ENCODE peak calls at places on chromosomes 7 and 10, in seven cellular contexts. G is mesendoderm, U is H1, E is neuronal stem cell, I is H9, J is trophoblast cell, H is mesenchymal stem cell. F is an unnamed sample.

GRCh38 chr7:77244222-77244934 is 44.8 kb upstream of the FGL2 start:
- DNase-seq in G (no peak), U (no peak), E (no peak), I (no peak), J (no peak), H (no peak), F (peak)

GRCh38 chr10:58781873-58782488 is 269.3 kb downstream of the BICC1 start:
- DNase-seq in G (peak), U (no peak), E (peak), I (no peak), J (peak), H (peak), F (peak)

GRCh38 chr10:6083523-6084475 is 5.0 kb upstream of the RBM17 start:
- DNase-seq in G (peak), U (no peak), E (no peak), I (no peak), J (no peak), H (no peak), F (peak)

GRCh38 chr7:78279457-78279856 is 480.9 kb downstream of the PHTF2 start:
- DNase-seq in G (no peak), U (no peak), E (no peak), I (no peak), J (no peak), H (peak), F (no peak)

GRCh38 chr10:43195557-43195956 is 57.3 kb downstream of the CSGALNACT2 start:
- DNase-seq in G (no peak), U (no peak), E (no peak), I (no peak), J (no peak), H (no peak), F (no peak)

GRCh38 chr7:21568762-21569161 is 25.9 kb downstream of the DNAH11 start:
- DNase-seq in G (peak), U (no peak), E (no peak), I (no peak), J (no peak), H (no peak), F (no peak)

GRCh38 chr10:119025776-119026175 is 3.7 kb upstream of the NANOS1 start:
- DNase-seq in G (no peak), U (peak), E (no peak), I (no peak), J (no peak), H (no peak), F (no peak)

GRCh38 chr7:74269757-74270277 is 15.6 kb upstream of the RFC2 start:
- DNase-seq in G (peak), U (peak), E (peak), I (peak), J (peak), H (peak), F (peak)

GRCh38 chr10:46556515-46557318 is at the start of gene GPRIN2:
- DNase-seq in G (peak), U (peak), E (peak), I (peak), J (no peak), H (no peak), F (no peak)

GRCh38 chr7:49579408-49579807 is 194.0 kb upstream of the VWC2 start:
- DNase-seq in G (no peak), U (no peak), E (no peak), I (no peak), J (no peak), H (no peak), F (no peak)

GRCh38 chr7:4268040-4268965 is 413.8 kb upstream of the FOXK1 start:
- DNase-seq in G (no peak), U (peak), E (no peak), I (no peak), J (no peak), H (no peak), F (no peak)

GRCh38 chr10:99938563-99938962 is 71.2 kb downstream of the DNMBP start:
- DNase-seq in G (no peak), U (no peak), E (no peak), I (no peak), J (no peak), H (peak), F (peak)

GRCh38 chr7:35334511-35334910 is 80.6 kb upstream of the TBX20 start:
- DNase-seq in G (peak), U (no peak), E (no peak), I (no peak), J (no peak), H (no peak), F (no peak)

GRCh38 chr7:33459340-33459751 is 330.0 kb downstream of the BBS9 start:
- DNase-seq in G (peak), U (no peak), E (peak), I (peak), J (peak), H (peak), F (peak)

GRCh38 chr7:40786909-40787308 is 652.1 kb downstream of the SUGCT start:
- DNase-seq in G (no peak), U (no peak), E (no peak), I (no peak), J (no peak), H (no peak), F (no peak)

GRCh38 chr7:48154792-48155413 is 16.4 kb upstream of the ABCA13 start:
- DNase-seq in G (peak), U (no peak), E (no peak), I (no peak), J (peak), H (peak), F (peak)

GRCh38 chr7:113159746-113160339 is 41.5 kb upstream of the SMIM30 start:
- DNase-seq in G (peak), U (peak), E (peak), I (peak), J (peak), H (peak), F (peak)

GRCh38 chr10:88582806-88583583 is at the start of gene RNLS:
- DNase-seq in G (peak), U (peak), E (peak), I (peak), J (peak), H (peak), F (peak)

GRCh38 chr10:102951316-102951715 is 33.2 kb downstream of the CNNM2 start:
- DNase-seq in G (no peak), U (no peak), E (no peak), I (no peak), J (peak), H (no peak), F (peak)

GRCh38 chr7:105760549-105761447 is 115.6 kb downstream of the ATXN7L1 start:
- DNase-seq in G (no peak), U (no peak), E (no peak), I (no peak), J (no peak), H (peak), F (peak)

GRCh38 chr10:103696411-103697145 is 158.8 kb downstream of the SH3PXD2A start:
- DNase-seq in G (peak), U (peak), E (no peak), I (peak), J (peak), H (peak), F (peak)

GRCh38 chr10:32377458-32378370 is 30.8 kb upstream of the EPC1 start:
- DNase-seq in G (peak), U (no peak), E (peak), I (no peak), J (no peak), H (peak), F (peak)

GRCh38 chr7:27141591-27142561 is 1.6 kb downstream of the HOXA5 start:
- DNase-seq in G (peak), U (peak), E (no peak), I (peak), J (no peak), H (peak), F (no peak)

GRCh38 chr10:77463967-77464745 is 173.5 kb downstream of the KCNMA1 start:
- DNase-seq in G (no peak), U (no peak), E (no peak), I (no peak), J (no peak), H (peak), F (peak)

GRCh38 chr10:18516851-18517250 is 134.5 kb downstream of the NSUN6 start:
- DNase-seq in G (no peak), U (no peak), E (no peak), I (no peak), J (no peak), H (no peak), F (no peak)

GRCh38 chr7:1839701-1840100 is 169.6 kb downstream of the ELFN1 start:
- DNase-seq in G (no peak), U (no peak), E (no peak), I (no peak), J (no peak), H (no peak), F (no peak)

GRCh38 chr10:132252412-132252811 is 55.3 kb downstream of the STK32C start:
- DNase-seq in G (peak), U (no peak), E (no peak), I (no peak), J (no peak), H (no peak), F (no peak)

GRCh38 chr7:15555385-15555859 is 6.4 kb downstream of the AGMO start:
- DNase-seq in G (no peak), U (no peak), E (no peak), I (no peak), J (no peak), H (peak), F (peak)

GRCh38 chr10:35208536-35208935 is 81.9 kb downstream of the CREM start:
- DNase-seq in G (no peak), U (no peak), E (no peak), I (no peak), J (no peak), H (no peak), F (no peak)

GRCh38 chr7:498678-499641 is 20.7 kb downstream of the PDGFA start:
- DNase-seq in G (no peak), U (no peak), E (no peak), I (no peak), J (no peak), H (no peak), F (no peak)

GRCh38 chr10:73426318-73426717 is 7.0 kb downstream of the MSS51 start:
- DNase-seq in G (no peak), U (no peak), E (no peak), I (no peak), J (no peak), H (no peak), F (no peak)

GRCh38 chr10:7561216-7561893 is 105.4 kb downstream of the ITIH5 start:
- DNase-seq in G (peak), U (peak), E (no peak), I (peak), J (peak), H (no peak), F (no peak)

DNA sequence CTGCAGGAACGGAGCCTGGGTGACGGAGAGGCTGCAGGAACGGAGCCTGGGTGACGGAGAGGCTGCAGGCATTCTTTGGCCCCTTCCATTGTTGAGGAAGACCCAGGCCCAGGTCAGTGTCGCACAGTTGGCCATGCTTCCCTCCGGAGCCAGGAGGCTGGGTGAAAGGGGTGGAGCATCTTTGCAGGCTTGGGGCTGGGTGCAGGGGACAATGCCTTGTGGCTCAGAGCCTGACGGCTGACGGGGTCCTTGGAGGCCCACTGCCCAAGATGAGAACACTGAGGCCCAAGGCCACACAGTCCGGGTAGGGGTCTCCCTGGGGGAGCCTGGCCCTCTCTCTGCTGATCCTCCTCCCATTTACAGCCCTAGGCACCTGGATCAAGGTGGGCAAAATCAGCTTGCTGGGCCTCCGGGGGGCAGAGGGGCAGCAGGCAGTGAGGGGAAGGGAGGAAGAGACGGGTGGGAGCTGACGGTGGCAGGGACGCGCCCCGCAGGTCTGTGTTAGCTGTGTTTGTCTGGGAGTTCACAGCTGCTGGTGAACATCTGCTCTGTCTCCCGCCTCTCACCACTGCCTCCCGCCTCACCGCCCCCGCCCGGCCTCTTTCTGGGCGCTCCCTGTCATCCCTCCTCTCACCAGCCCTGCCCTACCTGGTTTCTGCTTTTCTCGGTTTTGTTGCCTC is 30.6 kb upstream of the PCBD1 start:
- DNase-seq in G (no peak), U (no peak), E (no peak), I (no peak), J (no peak), H (no peak), F (no peak)
- H2AK5ac ChIP-seq in G (no peak), U (no peak), E (peak), I (no peak), J (no peak), H (no peak), F (no peak)

DNA sequence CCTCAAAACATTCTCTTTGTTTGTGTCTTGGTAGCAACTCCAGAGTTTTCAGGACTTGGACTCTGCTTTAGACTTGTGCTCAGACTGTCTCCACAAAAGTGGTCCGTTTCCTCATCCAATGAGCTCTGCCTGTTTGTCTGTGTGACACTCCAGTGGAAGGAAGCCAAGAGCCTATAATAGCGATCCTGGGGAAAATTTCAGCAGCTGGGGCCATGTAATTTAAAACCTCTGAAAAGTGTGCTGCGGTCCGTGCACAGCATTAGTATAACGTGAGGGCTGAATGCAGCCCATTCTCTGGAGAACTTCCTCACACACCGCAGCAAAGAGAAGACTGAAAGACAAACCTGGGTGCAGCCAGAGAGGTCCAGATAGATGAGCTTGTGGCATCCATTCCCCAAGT is at the start of gene LRRC17:
- DNase-seq in G (no peak), U (no peak), E (no peak), I (no peak), J (no peak), H (peak), F (peak)
- H3K27ac ChIP-seq in G (no peak), U (no peak), E (no peak), I (no peak), J (no peak), H (peak), F (peak)

DNA sequence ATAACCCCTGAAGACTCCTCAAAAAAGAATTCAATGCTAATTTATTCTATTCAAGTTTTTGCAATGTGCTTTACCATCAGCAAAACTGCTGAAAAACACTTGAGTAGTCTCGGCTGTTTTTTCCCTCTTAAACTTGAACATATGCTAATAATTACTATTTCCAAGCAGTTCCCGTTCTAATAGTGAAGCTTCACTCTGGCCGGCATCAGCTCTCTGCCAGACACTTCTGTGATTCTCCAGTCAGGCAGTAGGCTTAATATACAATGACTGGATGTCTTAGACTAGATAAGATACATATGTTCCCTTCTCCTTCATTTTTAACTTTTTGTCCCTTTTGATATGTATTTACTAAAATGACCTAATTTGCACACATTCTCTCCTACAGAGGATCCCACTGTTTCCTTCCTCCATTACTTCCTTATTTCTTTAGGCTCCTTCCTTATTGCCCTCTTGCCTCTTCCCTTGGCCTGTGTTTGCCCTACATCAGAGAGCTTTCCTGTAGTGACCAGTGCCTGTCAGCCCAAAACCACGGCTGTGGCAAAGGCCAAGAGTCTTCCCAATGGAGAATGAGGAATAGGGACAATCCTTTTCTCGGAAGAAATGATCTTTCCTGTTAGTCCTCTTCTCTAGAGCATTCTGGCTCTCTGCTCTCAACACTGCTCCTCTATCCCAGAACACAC is 23.5 kb downstream of the HEPACAM2 start:
- DNase-seq in G (no peak), U (no peak), E (no peak), I (no peak), J (no peak), H (no peak), F (no peak)
- H2AK5ac ChIP-seq in G (no peak), U (no peak), E (no peak), I (no peak), J (no peak), H (no peak), F (no peak)

GRCh38 chr10:31153692-31154091 is 122.0 kb upstream of the ZNF438 start:
- DNase-seq in G (no peak), U (no peak), E (no peak), I (no peak), J (no peak), H (no peak), F (no peak)

GRCh38 chr10:31157125-31157983 is 125.7 kb upstream of the ZNF438 start:
- DNase-seq in G (no peak), U (no peak), E (no peak), I (no peak), J (no peak), H (no peak), F (peak)

GRCh38 chr10:31152421-31153133 is 120.9 kb upstream of the ZNF438 start:
- DNase-seq in G (peak), U (no peak), E (no peak), I (no peak), J (no peak), H (no peak), F (no peak)

GRCh38 chr10:31154996-31155395 is 123.3 kb upstream of the ZNF438 start:
- DNase-seq in G (no peak), U (no peak), E (no peak), I (no peak), J (no peak), H (no peak), F (no peak)

GRCh38 chr10:31158000-31158658 is 126.5 kb upstream of the ZNF438 start:
- DNase-seq in G (no peak), U (no peak), E (no peak), I (no peak), J (no peak), H (no peak), F (peak)
- H3K27ac ChIP-seq in G (no peak), U (no peak), E (no peak), I (no peak), J (no peak), H (no peak), F (peak)

DNA sequence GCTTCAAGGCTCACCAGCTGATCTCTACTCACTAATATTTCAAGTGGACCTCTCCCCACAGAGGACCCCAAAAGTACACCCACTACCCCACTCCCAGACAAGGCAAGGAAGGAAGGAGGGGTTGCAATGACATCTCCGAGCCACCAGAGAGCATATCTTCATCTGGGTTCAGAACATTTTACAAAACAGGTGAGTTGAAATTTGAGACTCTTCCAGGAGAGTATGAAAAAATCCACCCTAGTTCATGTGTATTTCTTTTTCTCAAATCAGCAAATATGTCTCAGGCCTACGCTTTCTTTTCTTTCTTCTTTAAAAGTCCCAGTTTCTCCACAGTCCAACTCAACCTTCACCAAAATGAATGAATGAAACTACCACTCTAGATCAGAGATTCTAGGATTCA is 61.9 kb downstream of the SGMS1 start:
- DNase-seq in G (no peak), U (no peak), E (no peak), I (no peak), J (no peak), H (no peak), F (no peak)
- H2AK5ac ChIP-seq in G (no peak), U (no peak), E (no peak), I (no peak), J (no peak), H (no peak), F (no peak)

GRCh38 chr7:151310578-151310977 is 31.0 kb upstream of the NUB1 start:
- DNase-seq in G (no peak), U (no peak), E (no peak), I (no peak), J (no peak), H (no peak), F (peak)
- H3K27ac ChIP-seq in G (no peak), U (no peak), E (no peak), I (no peak), J (no peak), H (no peak), F (no peak)

DNA sequence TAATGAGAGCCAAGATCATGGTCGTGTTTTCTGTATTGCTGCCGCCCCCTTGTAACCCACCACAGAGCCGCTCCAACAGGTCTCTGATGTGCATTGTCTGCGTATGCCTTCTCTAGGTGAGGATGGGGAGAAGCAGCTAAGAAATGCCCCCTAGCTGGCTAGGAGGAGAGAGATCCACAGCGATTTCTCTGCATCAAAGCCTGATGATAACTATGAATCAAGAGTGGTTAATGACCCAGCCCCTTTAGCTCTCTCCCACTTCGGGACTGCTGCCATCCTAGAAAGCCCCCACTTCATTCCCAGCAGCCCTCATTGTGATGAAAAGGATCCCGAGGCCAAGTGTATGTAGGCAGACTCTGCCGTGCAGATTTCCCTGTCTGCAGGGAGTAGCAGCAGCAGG is 3.0 kb downstream of the PLXNA4 start:
- DNase-seq in G (no peak), U (no peak), E (no peak), I (no peak), J (no peak), H (no peak), F (no peak)
- H2AK5ac ChIP-seq in G (no peak), U (no peak), E (no peak), I (no peak), J (no peak), H (no peak), F (no peak)

GRCh38 chr7:102028206-102028826 is 210.9 kb downstream of the CUX1 start:
- DNase-seq in G (no peak), U (no peak), E (no peak), I (no peak), J (no peak), H (no peak), F (no peak)

GRCh38 chr7:102029616-102030015 is 212.2 kb downstream of the CUX1 start:
- DNase-seq in G (no peak), U (no peak), E (no peak), I (no peak), J (peak), H (no peak), F (no peak)

GRCh38 chr7:102024005-102024768 is 206.8 kb downstream of the CUX1 start:
- DNase-seq in G (peak), U (no peak), E (no peak), I (no peak), J (no peak), H (no peak), F (peak)

GRCh38 chr7:102021841-102022618 is 204.6 kb downstream of the CUX1 start:
- DNase-seq in G (no peak), U (no peak), E (no peak), I (no peak), J (peak), H (no peak), F (no peak)

GRCh38 chr7:102024769-102025391 is 207.5 kb downstream of the CUX1 start:
- DNase-seq in G (peak), U (no peak), E (no peak), I (peak), J (peak), H (no peak), F (no peak)
- H3K27ac ChIP-seq in G (no peak), U (no peak), E (no peak), I (no peak), J (no peak), H (no peak), F (no peak)

GRCh38 chr7:43656997-43657396 is 72.3 kb downstream of the COA1 start:
- DNase-seq in G (no peak), U (no peak), E (no peak), I (no peak), J (no peak), H (no peak), F (no peak)
- H2AK5ac ChIP-seq in G (no peak), U (no peak), E (no peak), I (no peak), J (no peak), H (no peak), F (peak)

F was measured in IMR-90.